ENCODE peak calls at places on chromosomes 11 and 22, in four cellular contexts. Q, D, N and L are unnamed samples.

GRCh38 chr11:8917157-8917820 is 6.3 kb downstream of the AKIP1 start:
- DNase-seq in Q (no peak), D (peak; percentile 51), N (peak; percentile 41), L (peak; percentile 51)

GRCh38 chr22:22154068-22154467 is 90.5 kb upstream of the VPREB1 start:
- DNase-seq in Q (no peak), D (no peak), N (no peak), L (peak; percentile 36)

GRCh38 chr11:76783294-76783900 is at the start of gene TSKU:
- DNase-seq in Q (no peak), D (peak; percentile 27), N (peak; percentile 47), L (peak; percentile 36)

GRCh38 chr11:33475999-33476398 is 218.8 kb downstream of the HIPK3 start:
- DNase-seq in Q (no peak), D (peak; percentile 20), N (peak; percentile 74), L (peak; percentile 83)

GRCh38 chr11:95100856-95101507 is 11.3 kb downstream of the ENDOD1 start:
- DNase-seq in Q (no peak), D (no peak), N (no peak), L (no peak)

GRCh38 chr11:74397531-74398243 is 546 bp downstream of the PGM2L1 start:
- DNase-seq in Q (peak; percentile 90), D (peak; percentile 77), N (peak; percentile 75), L (peak; percentile 66)

GRCh38 chr11:6362185-6362867 is 27.9 kb upstream of the SMPD1 start:
- DNase-seq in Q (no peak), D (no peak), N (no peak), L (peak; percentile 12)

GRCh38 chr11:125224391-125225015 is 60.0 kb downstream of the PKNOX2 start:
- DNase-seq in Q (no peak), D (peak; percentile 45), N (peak; percentile 4), L (peak; percentile 27)

GRCh38 chr11:6755303-6755952 is 16.3 kb downstream of the OR2AG2 start:
- DNase-seq in Q (no peak), D (peak; percentile 60), N (peak; percentile 17), L (peak; percentile 38)

GRCh38 chr22:27918351-27919221 is 470 bp downstream of the PITPNB start:
- DNase-seq in Q (no peak), D (peak; percentile 28), N (peak; percentile 64), L (peak; percentile 60)

GRCh38 chr11:110755961-110756360 is 43.7 kb upstream of the ARHGAP20 start:
- DNase-seq in Q (no peak), D (no peak), N (no peak), L (no peak)

GRCh38 chr11:17252704-17253103 is 23.8 kb upstream of the NUCB2 start:
- DNase-seq in Q (no peak), D (no peak), N (no peak), L (no peak)

GRCh38 chr11:18853086-18853720 is 61.6 kb upstream of the PTPN5 start:
- DNase-seq in Q (no peak), D (peak; percentile 63), N (peak; percentile 41), L (peak; percentile 70)

GRCh38 chr11:13339196-13340153 is 61.9 kb downstream of the BMAL1 start:
- DNase-seq in Q (no peak), D (peak; percentile 75), N (peak; percentile 83), L (peak; percentile 87)

GRCh38 chr11:119907122-119907933 is 178.3 kb upstream of the NECTIN1 start:
- DNase-seq in Q (peak; percentile 59), D (no peak), N (no peak), L (no peak)

GRCh38 chr11:17516551-17517150 is 27.6 kb downstream of the USH1C start:
- DNase-seq in Q (no peak), D (no peak), N (no peak), L (no peak)

GRCh38 chr11:803770-804598 is 1.0 kb downstream of the PIDD1 start:
- DNase-seq in Q (peak; percentile 87), D (no peak), N (peak; percentile 69), L (peak; percentile 77)

GRCh38 chr11:59262419-59262818 is 49.7 kb upstream of the MPEG1 start:
- DNase-seq in Q (no peak), D (no peak), N (no peak), L (no peak)

GRCh38 chr11:19252394-19253148 is 11.8 kb upstream of the E2F8 start:
- DNase-seq in Q (no peak), D (no peak), N (no peak), L (no peak)

GRCh38 chr22:27105142-27106025 is 448.0 kb downstream of the MIAT start:
- DNase-seq in Q (no peak), D (no peak), N (no peak), L (peak; percentile 59)

GRCh38 chr11:86610559-86611341 is 61.7 kb downstream of the ME3 start:
- DNase-seq in Q (no peak), D (peak; percentile 29), N (no peak), L (no peak)

GRCh38 chr11:45730014-45730413 is 64.6 kb upstream of the CHST1 start:
- DNase-seq in Q (no peak), D (no peak), N (no peak), L (no peak)

GRCh38 chr11:68956142-68956541 is 24.6 kb downstream of the MRGPRD start:
- DNase-seq in Q (no peak), D (no peak), N (no peak), L (no peak)
- TF ChIP-seq CTCF in Q (peak; percentile 10), D (peak; percentile 58), N (no peak), L (peak; percentile 5)

DNA sequence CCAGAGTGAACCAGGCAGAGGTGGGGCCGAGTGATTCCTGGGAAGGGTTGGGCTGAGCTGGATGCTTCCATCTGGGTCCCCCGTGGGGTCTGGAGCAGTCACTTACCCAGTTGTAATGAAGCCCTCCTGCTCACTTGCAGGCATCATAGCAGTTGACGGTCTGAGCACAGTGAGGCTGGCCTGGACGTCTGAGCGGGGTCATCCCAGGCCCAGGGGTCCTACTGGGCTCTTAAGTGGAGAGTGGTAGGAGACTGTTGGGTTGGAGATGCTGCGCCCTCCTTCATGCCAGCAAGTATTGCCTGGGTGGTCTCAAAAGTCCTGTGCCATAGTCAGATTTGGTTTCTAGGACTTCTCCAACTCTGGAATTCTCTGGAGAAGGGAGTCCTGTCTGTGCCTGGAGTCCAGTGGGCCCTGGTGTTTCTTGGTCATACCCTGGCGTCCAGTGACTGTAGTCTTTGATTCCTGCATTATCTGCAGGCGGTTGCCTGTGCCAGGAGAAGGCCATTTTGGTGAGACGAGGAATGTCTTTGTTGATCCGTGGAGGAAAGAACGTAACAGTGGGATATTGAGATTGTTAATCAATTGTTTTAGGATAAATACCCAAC is 82.3 kb downstream of the TBC1D22A start:
- DNase-seq in Q (no peak), D (no peak), N (no peak), L (no peak)
- H3K4me3 ChIP-seq in Q (no peak overlapping the region), D (peak overlapping the region; percentile 49), N (no peak overlapping the region), L (no peak overlapping the region)

DNA sequence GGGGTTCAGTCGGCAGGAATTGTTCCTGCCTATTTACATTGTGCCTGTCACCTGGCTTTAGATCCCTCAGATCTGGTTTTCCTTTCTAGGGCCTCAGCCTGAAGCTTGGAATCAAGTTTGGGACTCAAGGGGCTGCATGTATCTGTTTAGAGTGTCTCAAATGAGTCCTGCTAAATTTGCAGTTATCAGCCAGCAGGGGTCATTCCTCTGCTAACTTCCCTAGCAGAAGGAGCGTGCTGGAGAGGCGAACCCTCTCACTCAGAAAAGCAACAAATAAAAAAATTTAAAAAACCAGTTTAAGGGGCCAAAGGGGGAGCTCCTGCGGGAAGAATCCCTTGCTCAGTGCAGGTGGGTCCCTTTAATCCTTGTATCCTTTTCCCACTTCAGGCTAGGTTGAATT is 1220.2 kb downstream of the JRKL start:
- DNase-seq in Q (no peak), D (peak; percentile 19), N (no peak), L (peak; percentile 28)
- TF ChIP-seq CTCF in Q (no peak), D (peak; percentile 44), N (no peak), L (peak; percentile 16)

GRCh38 chr11:123582992-123583504 is 71.4 kb downstream of the SCN3B start:
- DNase-seq in Q (no peak), D (no peak), N (no peak), L (no peak)
- H3K4me3 ChIP-seq in Q (no peak overlapping the region), D (no peak overlapping the region), N (no peak overlapping the region), L (no peak overlapping the region)

GRCh38 chr11:83069441-83070043 is 2.2 kb downstream of the RAB30 start:
- DNase-seq in Q (no peak), D (no peak), N (no peak), L (no peak)

GRCh38 chr11:83071641-83072591 is at the start of gene RAB30:
- DNase-seq in Q (peak; percentile 96), D (peak; percentile 100), N (peak; percentile 100), L (peak; percentile 100)

GRCh38 chr11:83072689-83073242 is 1.1 kb upstream of the RAB30 start:
- DNase-seq in Q (no peak), D (no peak), N (no peak), L (no peak)

GRCh38 chr11:83070044-83070877 is 1.4 kb downstream of the RAB30 start:
- DNase-seq in Q (no peak), D (peak; percentile 84), N (peak; percentile 15), L (peak; percentile 43)

DNA sequence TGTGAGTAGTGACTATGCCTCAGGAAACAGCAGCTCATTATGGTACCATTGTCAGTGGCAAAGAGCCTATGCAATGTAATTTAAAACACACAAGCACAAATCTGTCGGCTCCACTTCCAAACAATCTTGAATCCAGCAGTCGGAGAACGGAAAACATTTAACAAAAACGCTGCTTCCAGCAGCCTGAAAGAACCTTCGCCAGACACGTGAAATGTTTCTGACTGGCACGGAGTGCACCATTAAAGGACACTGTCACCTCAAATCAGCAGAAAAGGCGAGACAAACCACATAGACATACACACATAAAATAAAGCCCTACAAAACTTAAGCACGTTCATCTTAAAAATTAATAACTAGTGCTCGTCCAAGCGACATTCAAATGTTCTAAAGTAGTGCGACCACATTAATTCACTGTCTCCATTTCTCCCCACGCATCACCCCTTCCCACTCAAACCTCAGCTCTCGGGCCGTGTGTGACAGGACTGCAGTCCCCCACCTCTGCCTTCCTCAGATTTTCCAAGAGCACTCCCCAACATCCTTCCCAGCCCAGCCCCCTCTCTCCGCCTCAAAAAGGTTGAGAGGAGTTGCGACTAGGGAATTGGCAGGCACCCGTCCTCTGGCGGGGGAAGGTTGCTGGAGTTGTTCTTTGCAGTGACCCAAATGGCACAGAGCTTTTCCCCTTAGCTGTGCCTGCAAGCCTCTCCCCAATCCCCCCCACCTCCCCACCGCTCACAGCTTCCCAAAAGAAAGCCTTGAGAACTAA is 638 bp downstream of the RAB30 start:
- DNase-seq in Q (peak; percentile 83), D (no peak), N (no peak), L (no peak)
- TF ChIP-seq CTCF in Q (no peak), D (no peak), N (no peak), L (no peak)

DNA sequence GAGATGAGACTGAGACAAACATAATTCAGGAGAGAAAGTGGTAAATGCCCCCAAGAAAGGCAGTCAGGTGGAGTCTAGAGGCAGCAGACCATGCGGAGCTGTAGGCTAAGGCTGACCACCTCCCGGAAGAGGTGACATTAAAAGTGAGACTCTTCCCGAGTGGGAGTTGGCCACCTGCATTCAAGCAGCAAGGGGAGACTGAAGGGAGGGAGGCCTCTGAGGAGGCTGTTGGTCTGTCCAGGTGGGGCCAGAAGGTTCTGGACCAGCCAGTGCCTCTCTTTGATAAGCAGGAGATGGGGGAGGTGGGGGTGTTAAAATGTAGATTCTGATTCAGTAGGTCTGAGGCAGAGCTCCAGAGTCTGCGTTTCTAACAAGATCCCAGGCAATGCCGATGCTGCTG is 37.5 kb downstream of the CD6 start:
- DNase-seq in Q (no peak), D (no peak), N (no peak), L (no peak)
- H3K4me3 ChIP-seq in Q (no peak overlapping the region), D (no peak overlapping the region), N (no peak overlapping the region), L (no peak overlapping the region)

GRCh38 chr11:131465746-131466145 is 95.3 kb downstream of the NTM start:
- DNase-seq in Q (no peak), D (no peak), N (no peak), L (no peak)
- TF ChIP-seq CTCF in Q (no peak), D (no peak), N (no peak), L (no peak)